ENCODE peak calls at places on chromosomes 13 and 19, in seven cellular contexts. W, S, U, M, H, L and N are unnamed samples.

GRCh38 chr19:17629760-17630159 is 58.4 kb downstream of the UNC13A start:
- DNase-seq in U (no peak), M (no peak), W (no peak), S (no peak), H (no peak), L (no peak), N (no peak)

GRCh38 chr13:86946734-86947133 is 724.4 kb upstream of the SLITRK5 start:
- DNase-seq in M (no peak), W (no peak), L (no peak), H (no peak), U (no peak), S (no peak), N (no peak)

GRCh38 chr13:23681253-23681652 is 111.0 kb downstream of the TNFRSF19 start:
- DNase-seq in W (no peak), U (no peak), H (peak), S (no peak), L (no peak), M (no peak), N (peak)

GRCh38 chr19:33438016-33438671 is 64.6 kb downstream of the CEBPG start:
- DNase-seq in H (peak), M (no peak), W (peak), L (no peak), U (peak), S (peak), N (peak)

GRCh38 chr13:46374710-46375109 is 12.3 kb downstream of the RUBCNL start:
- DNase-seq in W (no peak), U (no peak), M (no peak), L (no peak), H (no peak), S (no peak), N (no peak)

GRCh38 chr19:35986664-35987570 is 8.1 kb upstream of the SDHAF1 start:
- DNase-seq in S (no peak), W (peak), H (no peak), M (no peak), U (peak), L (no peak), N (no peak)

GRCh38 chr19:48497728-48498575 is 13.7 kb downstream of the LMTK3 start:
- DNase-seq in W (no peak), L (no peak), H (no peak), U (no peak), S (no peak), M (no peak), N (no peak)

GRCh38 chr19:3576696-3577443 is 4.1 kb downstream of the HMG20B start:
- DNase-seq in W (peak), H (no peak), M (no peak), S (peak), L (no peak), U (no peak), N (peak)

GRCh38 chr13:52695856-52696255 is 43.2 kb downstream of the SUGT1 start:
- DNase-seq in S (peak), U (no peak), L (no peak), W (peak), H (peak), M (no peak), N (peak)

GRCh38 chr19:33134571-33135041 is 2.7 kb downstream of the WDR88 start:
- DNase-seq in M (no peak), S (no peak), W (no peak), U (no peak), L (peak), H (no peak), N (no peak)

GRCh38 chr13:98877936-98878335 is 99.9 kb downstream of the DOCK9 start:
- DNase-seq in W (no peak), H (no peak), S (no peak), L (no peak), U (no peak), M (no peak), N (no peak)

GRCh38 chr19:23699521-23699860 is 12.5 kb upstream of the ZNF675 start:
- DNase-seq in L (no peak), W (no peak), U (no peak), H (peak), S (no peak), M (no peak), N (no peak)

GRCh38 chr19:961866-962620 is 22.1 kb upstream of the WDR18 start:
- DNase-seq in L (no peak), H (peak), M (no peak), U (no peak), W (peak), S (no peak), N (peak)

GRCh38 chr13:114279770-114280169 is 1.6 kb upstream of the UPF3A start:
- DNase-seq in U (peak), W (no peak), S (no peak), L (no peak), H (no peak), M (no peak), N (no peak)

GRCh38 chr19:44845286-44845611 is 848 bp upstream of the NECTIN2 start:
- DNase-seq in S (no peak), W (no peak), L (no peak), M (no peak), H (no peak), U (no peak), N (no peak)